ENCODE peak calls at places on chromosomes 6 and 20, in eight cellular contexts. One of them, this sample, is unnamed.

GRCh38 chr6:140062042-140063041 is 687.9 kb upstream of the CITED2 start:
- DNase-seq in colonic mucosa: no peak
- DNase-seq in Peyer's patch: no peak
- DNase-seq in activated gamma-delta T cell: no peak
- DNase-seq in hypothalamus: peak
- DNase-seq in caudate nucleus: no peak
- DNase-seq in HS-5: peak
- DNase-seq in NCI-H1105: no peak
- DNase-seq in this sample: peak

GRCh38 chr6:121437861-121438651 is 2.6 kb downstream of the GJA1 start:
- DNase-seq in colonic mucosa: no peak
- DNase-seq in Peyer's patch: no peak
- DNase-seq in activated gamma-delta T cell: no peak
- DNase-seq in hypothalamus: no peak
- DNase-seq in caudate nucleus: no peak
- DNase-seq in HS-5: peak
- DNase-seq in NCI-H1105: no peak
- DNase-seq in this sample: peak

GRCh38 chr6:16243055-16243454 is 4.7 kb downstream of the GMPR start:
- DNase-seq in colonic mucosa: no peak
- DNase-seq in Peyer's patch: no peak
- DNase-seq in activated gamma-delta T cell: no peak
- DNase-seq in hypothalamus: no peak
- DNase-seq in caudate nucleus: no peak
- DNase-seq in HS-5: no peak
- DNase-seq in NCI-H1105: no peak
- DNase-seq in this sample: peak

GRCh38 chr6:106964099-106964498 is 10.4 kb downstream of the CD24 start:
- DNase-seq in colonic mucosa: no peak
- DNase-seq in Peyer's patch: no peak
- DNase-seq in activated gamma-delta T cell: no peak
- DNase-seq in hypothalamus: no peak
- DNase-seq in caudate nucleus: no peak
- DNase-seq in HS-5: no peak
- DNase-seq in NCI-H1105: no peak
- DNase-seq in this sample: no peak

GRCh38 chr6:35195120-35195780 is 18.5 kb upstream of the SCUBE3 start:
- DNase-seq in colonic mucosa: no peak
- DNase-seq in Peyer's patch: no peak
- DNase-seq in activated gamma-delta T cell: no peak
- DNase-seq in hypothalamus: no peak
- DNase-seq in caudate nucleus: no peak
- DNase-seq in HS-5: no peak
- DNase-seq in NCI-H1105: no peak
- DNase-seq in this sample: no peak

GRCh38 chr6:169702640-169703246 is 817 bp downstream of the C6orf120 start:
- DNase-seq in colonic mucosa: peak
- DNase-seq in Peyer's patch: no peak
- DNase-seq in activated gamma-delta T cell: peak
- DNase-seq in hypothalamus: no peak
- DNase-seq in caudate nucleus: no peak
- DNase-seq in HS-5: no peak
- DNase-seq in NCI-H1105: peak
- DNase-seq in this sample: no peak

GRCh38 chr6:135938588-135939215 is 87.2 kb downstream of the PDE7B start:
- DNase-seq in colonic mucosa: no peak
- DNase-seq in Peyer's patch: no peak
- DNase-seq in activated gamma-delta T cell: no peak
- DNase-seq in hypothalamus: no peak
- DNase-seq in caudate nucleus: no peak
- DNase-seq in HS-5: no peak
- DNase-seq in NCI-H1105: no peak
- DNase-seq in this sample: peak

GRCh38 chr6:146905313-146905712 is 298.9 kb upstream of the STXBP5 start:
- DNase-seq in colonic mucosa: no peak
- DNase-seq in Peyer's patch: no peak
- DNase-seq in activated gamma-delta T cell: no peak
- DNase-seq in hypothalamus: peak
- DNase-seq in caudate nucleus: no peak
- DNase-seq in HS-5: no peak
- DNase-seq in NCI-H1105: peak
- DNase-seq in this sample: no peak

GRCh38 chr6:157449610-157450009 is 68.6 kb downstream of the ZDHHC14 start:
- DNase-seq in colonic mucosa: no peak
- DNase-seq in Peyer's patch: no peak
- DNase-seq in activated gamma-delta T cell: no peak
- DNase-seq in hypothalamus: no peak
- DNase-seq in caudate nucleus: no peak
- DNase-seq in HS-5: no peak
- DNase-seq in NCI-H1105: no peak
- DNase-seq in this sample: no peak

GRCh38 chr6:91081452-91082067 is 494.7 kb upstream of the MAP3K7 start:
- DNase-seq in colonic mucosa: no peak
- DNase-seq in Peyer's patch: no peak
- DNase-seq in activated gamma-delta T cell: no peak
- DNase-seq in hypothalamus: no peak
- DNase-seq in caudate nucleus: no peak
- DNase-seq in HS-5: peak
- DNase-seq in NCI-H1105: peak
- DNase-seq in this sample: peak

GRCh38 chr6:34138924-34139323 is 7.0 kb downstream of the GRM4 start:
- DNase-seq in colonic mucosa: no peak
- DNase-seq in Peyer's patch: no peak
- DNase-seq in activated gamma-delta T cell: no peak
- DNase-seq in hypothalamus: no peak
- DNase-seq in caudate nucleus: no peak
- DNase-seq in HS-5: no peak
- DNase-seq in NCI-H1105: no peak
- DNase-seq in this sample: no peak

GRCh38 chr6:94270040-94270689 is 850.8 kb upstream of the EPHA7 start:
- DNase-seq in colonic mucosa: no peak
- DNase-seq in Peyer's patch: peak
- DNase-seq in activated gamma-delta T cell: no peak
- DNase-seq in hypothalamus: no peak
- DNase-seq in caudate nucleus: no peak
- DNase-seq in HS-5: no peak
- DNase-seq in NCI-H1105: no peak
- DNase-seq in this sample: no peak

GRCh38 chr6:41371992-41372525 is 36.7 kb downstream of the NCR2 start:
- DNase-seq in colonic mucosa: no peak
- DNase-seq in Peyer's patch: no peak
- DNase-seq in activated gamma-delta T cell: no peak
- DNase-seq in hypothalamus: no peak
- DNase-seq in caudate nucleus: no peak
- DNase-seq in HS-5: no peak
- DNase-seq in NCI-H1105: no peak
- DNase-seq in this sample: no peak

GRCh38 chr6:43974643-43975235 is 152.5 kb downstream of the MRPL14 start:
- DNase-seq in colonic mucosa: no peak
- DNase-seq in Peyer's patch: no peak
- DNase-seq in activated gamma-delta T cell: no peak
- DNase-seq in hypothalamus: no peak
- DNase-seq in caudate nucleus: no peak
- DNase-seq in HS-5: peak
- DNase-seq in NCI-H1105: no peak
- DNase-seq in this sample: no peak

GRCh38 chr20:15637971-15638754 is 935.1 kb downstream of the KIF16B start:
- DNase-seq in colonic mucosa: no peak
- DNase-seq in Peyer's patch: no peak
- DNase-seq in activated gamma-delta T cell: no peak
- DNase-seq in hypothalamus: no peak
- DNase-seq in caudate nucleus: no peak
- DNase-seq in HS-5: no peak
- DNase-seq in NCI-H1105: peak
- DNase-seq in this sample: no peak

GRCh38 chr6:110491644-110492317 is 15.4 kb upstream of the SLC22A16 start:
- DNase-seq in colonic mucosa: no peak
- DNase-seq in Peyer's patch: no peak
- DNase-seq in activated gamma-delta T cell: no peak
- DNase-seq in hypothalamus: no peak
- DNase-seq in caudate nucleus: no peak
- DNase-seq in HS-5: no peak
- DNase-seq in NCI-H1105: no peak
- DNase-seq in this sample: no peak

GRCh38 chr6:168166627-168167026 is 87.6 kb upstream of the FRMD1 start:
- DNase-seq in colonic mucosa: peak
- DNase-seq in Peyer's patch: no peak
- DNase-seq in activated gamma-delta T cell: no peak
- DNase-seq in hypothalamus: no peak
- DNase-seq in caudate nucleus: no peak
- DNase-seq in HS-5: no peak
- DNase-seq in NCI-H1105: no peak
- DNase-seq in this sample: no peak

GRCh38 chr20:23622839-23623343 is 14.9 kb downstream of the CST3 start:
- DNase-seq in colonic mucosa: peak
- DNase-seq in Peyer's patch: no peak
- DNase-seq in activated gamma-delta T cell: no peak
- DNase-seq in hypothalamus: no peak
- DNase-seq in caudate nucleus: no peak
- DNase-seq in HS-5: peak
- DNase-seq in NCI-H1105: no peak
- DNase-seq in this sample: peak

GRCh38 chr6:36542041-36542440 is 5.2 kb downstream of the STK38 start:
- DNase-seq in colonic mucosa: no peak
- DNase-seq in Peyer's patch: no peak
- DNase-seq in activated gamma-delta T cell: no peak
- DNase-seq in hypothalamus: no peak
- DNase-seq in caudate nucleus: no peak
- DNase-seq in HS-5: no peak
- DNase-seq in NCI-H1105: no peak
- DNase-seq in this sample: no peak

GRCh38 chr20:34581341-34582189 is 23.0 kb downstream of the MAP1LC3A start:
- DNase-seq in colonic mucosa: no peak
- DNase-seq in Peyer's patch: no peak
- DNase-seq in activated gamma-delta T cell: no peak
- DNase-seq in hypothalamus: no peak
- DNase-seq in caudate nucleus: no peak
- DNase-seq in HS-5: no peak
- DNase-seq in NCI-H1105: no peak
- DNase-seq in this sample: peak

GRCh38 chr6:46370622-46371021 is 120.6 kb downstream of the RCAN2 start:
- DNase-seq in colonic mucosa: no peak
- DNase-seq in Peyer's patch: no peak
- DNase-seq in activated gamma-delta T cell: no peak
- DNase-seq in hypothalamus: no peak
- DNase-seq in caudate nucleus: no peak
- DNase-seq in HS-5: no peak
- DNase-seq in NCI-H1105: no peak
- DNase-seq in this sample: peak

GRCh38 chr20:16111853-16112412 is 461.3 kb downstream of the KIF16B start:
- DNase-seq in colonic mucosa: no peak
- DNase-seq in Peyer's patch: no peak
- DNase-seq in activated gamma-delta T cell: no peak
- DNase-seq in hypothalamus: no peak
- DNase-seq in caudate nucleus: no peak
- DNase-seq in HS-5: no peak
- DNase-seq in NCI-H1105: no peak
- DNase-seq in this sample: no peak

GRCh38 chr6:111711989-111712388 is 106.3 kb upstream of the TRAF3IP2 start:
- DNase-seq in colonic mucosa: no peak
- DNase-seq in Peyer's patch: no peak
- DNase-seq in activated gamma-delta T cell: no peak
- DNase-seq in hypothalamus: no peak
- DNase-seq in caudate nucleus: no peak
- DNase-seq in HS-5: no peak
- DNase-seq in NCI-H1105: peak
- DNase-seq in this sample: no peak

GRCh38 chr20:41004561-41005360 is 23.9 kb upstream of the TOP1 start:
- DNase-seq in colonic mucosa: no peak
- DNase-seq in Peyer's patch: no peak
- DNase-seq in activated gamma-delta T cell: no peak
- DNase-seq in hypothalamus: no peak
- DNase-seq in caudate nucleus: no peak
- DNase-seq in HS-5: no peak
- DNase-seq in NCI-H1105: no peak
- DNase-seq in this sample: no peak

GRCh38 chr6:116229287-116229913 is 24.5 kb downstream of the TSPYL4 start:
- DNase-seq in colonic mucosa: peak
- DNase-seq in Peyer's patch: peak
- DNase-seq in activated gamma-delta T cell: no peak
- DNase-seq in hypothalamus: peak
- DNase-seq in caudate nucleus: peak
- DNase-seq in HS-5: no peak
- DNase-seq in NCI-H1105: peak
- DNase-seq in this sample: peak